ENCODE peak calls at places on chromosomes 5 and 9, in ten cellular contexts. G is coronary artery; V is OCI-LY7; S is effector memory CD4-positive, alpha-beta T cell; Y is SJSA1; E is fibroblast of lung; F is fibroblast of the aortic adventitia; K is sigmoid colon; O is tibial nerve; L is CD8-positive, alpha-beta memory T cell. M is an unnamed sample.

GRCh38 chr5:73204302-73204701 is 31.3 kb downstream of the TMEM174 start:
- DNase-seq in V (no peak), E (no peak), F (no peak), K (no peak), L (no peak), O (no peak), Y (no peak), S (no peak), G (no peak), M (no peak)

GRCh38 chr5:167012281-167013034 is 1279.0 kb upstream of the WWC1 start:
- DNase-seq in K (no peak), F (no peak), L (no peak), Y (no peak), S (no peak), V (no peak), G (no peak), E (no peak), O (no peak), M (no peak)

GRCh38 chr5:176798094-176798876 is 12.1 kb upstream of the UNC5A start:
- DNase-seq in V (no peak), K (no peak), G (no peak), O (no peak), E (no peak), F (no peak), S (no peak), L (no peak), Y (no peak), M (no peak)

GRCh38 chr5:395156-395920 is 47.6 kb upstream of the EXOC3 start:
- DNase-seq in E (peak), S (no peak), Y (peak), O (no peak), V (no peak), F (peak), L (no peak), G (peak), K (peak), M (peak)

GRCh38 chr9:68728731-68729130 is 23.7 kb downstream of the PIP5K1B start:
- DNase-seq in L (no peak), F (no peak), O (no peak), K (no peak), S (no peak), V (no peak), G (no peak), Y (no peak), E (no peak), M (no peak)

GRCh38 chr5:93519737-93520136 is 61.3 kb downstream of the NR2F1-AS1 start:
- DNase-seq in L (no peak), S (no peak), O (no peak), E (peak), Y (peak), K (no peak), F (peak), V (no peak), G (no peak), M (no peak)

GRCh38 chr5:14872070-14872989 is 752 bp upstream of the ANKH start:
- DNase-seq in V (peak), L (peak), Y (peak), O (peak), K (peak), F (peak), S (peak), G (peak), E (peak), M (no peak)

GRCh38 chr9:94078086-94078485 is 6.2 kb upstream of the PTPDC1 start:
- DNase-seq in E (no peak), Y (no peak), S (no peak), K (no peak), L (no peak), O (no peak), G (no peak), F (no peak), V (no peak), M (no peak)

GRCh38 chr9:4984171-4984570 is 901 bp upstream of the JAK2 start:
- DNase-seq in O (peak), G (no peak), V (no peak), S (no peak), E (no peak), F (no peak), L (no peak), K (no peak), Y (no peak), M (no peak)

GRCh38 chr5:93100976-93101375 is 480.0 kb downstream of the NR2F1-AS1 start:
- DNase-seq in S (no peak), L (no peak), O (no peak), E (no peak), F (peak), G (no peak), K (no peak), Y (no peak), V (no peak), M (no peak)

GRCh38 chr5:38716516-38716915 is 129.3 kb upstream of the OSMR start:
- DNase-seq in K (no peak), G (no peak), E (no peak), Y (no peak), V (no peak), L (no peak), F (no peak), O (no peak), S (no peak), M (no peak)

GRCh38 chr5:8843766-8844165 is 702.1 kb downstream of the SEMA5A start:
- DNase-seq in G (no peak), O (peak), F (peak), L (no peak), Y (peak), K (no peak), E (peak), S (no peak), V (no peak), M (no peak)

GRCh38 chr9:129236441-129237145 is 58.5 kb upstream of the IER5L start:
- DNase-seq in G (no peak), Y (no peak), L (no peak), K (no peak), E (no peak), O (no peak), S (no peak), F (no peak), V (peak), M (no peak)

GRCh38 chr9:89554307-89554706 is 50.5 kb upstream of the GADD45G start:
- DNase-seq in K (no peak), S (no peak), E (no peak), O (no peak), F (no peak), Y (no peak), L (no peak), G (no peak), V (no peak), M (no peak)

GRCh38 chr5:82405618-82406199 is 127.6 kb upstream of the RPS23 start:
- DNase-seq in L (no peak), F (peak), S (no peak), G (no peak), O (no peak), V (no peak), Y (peak), K (no peak), E (peak), M (no peak)

GRCh38 chr5:16936150-16937022 is at the start of gene MYO10:
- DNase-seq in L (no peak), G (peak), O (peak), S (peak), E (peak), Y (peak), F (peak), K (peak), V (peak), M (no peak)

GRCh38 chr5:20041326-20041977 is 53.5 kb upstream of the CDH18 start:
- DNase-seq in O (no peak), K (no peak), V (no peak), L (no peak), F (peak), S (no peak), E (peak), Y (no peak), G (no peak), M (no peak)

GRCh38 chr5:157390179-157390923 is 69.7 kb upstream of the NIPAL4 start:
- DNase-seq in E (peak), V (no peak), G (no peak), F (peak), K (no peak), Y (peak), O (no peak), S (peak), L (peak), M (peak)

GRCh38 chr9:86341007-86341491 is 13.2 kb downstream of the TUT7 start:
- DNase-seq in F (no peak), K (no peak), V (no peak), G (no peak), E (peak), Y (no peak), S (no peak), O (no peak), L (no peak), M (no peak)

GRCh38 chr5:61755726-61756125 is 423.7 kb downstream of the ZSWIM6 start:
- DNase-seq in S (no peak), Y (no peak), O (no peak), E (no peak), F (no peak), L (no peak), G (no peak), V (no peak), K (no peak), M (peak)

GRCh38 chr9:123282343-123283047 is 14.1 kb upstream of the STRBP start:
- DNase-seq in G (no peak), E (no peak), F (no peak), V (no peak), K (peak), L (no peak), O (no peak), S (no peak), Y (no peak), M (no peak)

GRCh38 chr9:75855509-75855908 is 35.0 kb upstream of the PCSK5 start:
- DNase-seq in G (no peak), K (no peak), E (peak), V (peak), Y (peak), O (peak), S (no peak), F (peak), L (no peak), M (peak)

GRCh38 chr9:36039696-36040095 is 3.0 kb downstream of the RECK start:
- DNase-seq in K (no peak), O (no peak), Y (no peak), V (no peak), G (no peak), F (peak), L (no peak), E (peak), S (no peak), M (no peak)

GRCh38 chr9:94057918-94058317 is 26.3 kb upstream of the PTPDC1 start:
- DNase-seq in F (no peak), Y (no peak), G (no peak), O (no peak), S (no peak), E (no peak), L (no peak), V (no peak), K (no peak), M (no peak)

GRCh38 chr9:88990721-88991065 is 575 bp upstream of the S1PR3 start:
- DNase-seq in L (no peak), K (no peak), O (no peak), F (no peak), G (no peak), E (no peak), V (peak), Y (no peak), S (no peak), M (no peak)

GRCh38 chr9:129027685-129028191 is 393 bp downstream of the SH3GLB2 start:
- DNase-seq in Y (peak), V (peak), S (no peak), O (no peak), E (no peak), K (peak), L (peak), G (peak), F (no peak), M (no peak)

GRCh38 chr5:62698756-62699155 is 120.1 kb downstream of the LRRC70 start:
- DNase-seq in E (no peak), F (no peak), V (no peak), S (no peak), G (no peak), L (no peak), O (no peak), Y (no peak), K (no peak), M (no peak)

GRCh38 chr5:164868761-164869160 is 1363.3 kb downstream of the MAT2B start:
- DNase-seq in G (no peak), E (no peak), V (no peak), F (no peak), L (no peak), S (no peak), Y (no peak), K (no peak), O (no peak), M (no peak)

GRCh38 chr5:36879274-36880033 is 2.9 kb downstream of the NIPBL start:
- DNase-seq in E (no peak), F (no peak), V (no peak), G (no peak), L (no peak), O (no peak), K (no peak), Y (no peak), S (no peak), M (no peak)
- H3K4me3 ChIP-seq in E (peak), F (peak), V (peak), G (peak), L (peak), O (peak), K (peak), Y (peak), S (peak), M (peak)

DNA sequence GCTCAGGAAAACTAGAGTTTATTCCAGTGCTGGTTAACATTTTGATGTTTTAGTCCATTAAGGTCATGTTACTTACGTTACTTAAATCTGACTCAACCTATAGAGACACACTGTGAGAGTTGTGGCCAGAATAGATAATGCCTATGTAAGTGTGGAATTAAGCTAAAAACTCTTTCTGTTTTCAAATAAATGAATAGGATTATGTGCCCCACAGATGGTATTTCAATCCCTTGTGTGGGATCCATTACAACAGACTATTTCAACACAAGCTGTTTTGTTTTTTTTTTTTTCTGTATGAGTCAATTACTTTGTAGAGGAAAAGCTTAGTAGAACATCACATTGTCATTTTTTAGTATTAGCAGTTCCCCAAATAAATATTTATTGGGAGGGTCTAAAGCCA is 68.2 kb downstream of the MEGF10 start:
- DNase-seq in G (no peak), O (no peak), L (no peak), Y (no peak), V (no peak), F (peak), E (peak), K (no peak), S (no peak), M (no peak)
- H3K4me3 ChIP-seq in G (no peak), O (no peak), L (no peak), Y (no peak), V (no peak), F (no peak), E (no peak), K (no peak), S (no peak), M (no peak)

DNA sequence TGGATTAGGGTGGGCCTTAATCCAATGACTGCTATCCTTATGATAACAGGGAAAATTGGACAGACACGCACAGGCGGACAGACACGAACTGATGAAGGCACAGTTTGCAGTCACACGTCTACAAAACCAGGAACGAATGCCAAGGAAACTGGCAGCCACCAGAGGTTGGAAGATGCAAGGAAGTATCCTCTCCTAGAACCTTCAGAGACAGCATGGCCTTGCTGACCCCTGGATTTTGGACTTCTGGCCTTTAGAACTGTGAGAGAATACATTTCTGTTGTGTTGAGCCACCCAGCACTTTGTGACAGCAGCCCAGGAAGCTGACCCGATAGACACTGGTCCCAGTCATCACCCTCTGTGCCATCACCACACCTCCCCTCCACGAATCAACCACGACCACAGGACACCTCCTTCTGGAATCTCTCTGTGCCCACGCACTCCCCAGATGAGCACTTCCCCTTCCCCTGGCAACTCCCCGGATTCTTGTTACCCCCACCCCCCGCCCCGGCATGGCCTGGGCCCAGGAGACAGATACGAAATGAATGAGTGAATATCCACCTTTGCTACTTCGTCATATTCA is 18.7 kb downstream of the GBGT1 start:
- DNase-seq in K (no peak), G (no peak), F (no peak), O (no peak), E (peak), Y (no peak), V (no peak), L (no peak), S (no peak), M (no peak)
- H3K4me3 ChIP-seq in K (peak), G (peak), F (no peak), O (no peak), E (peak), Y (no peak), V (no peak), L (peak), S (no peak), M (peak)

DNA sequence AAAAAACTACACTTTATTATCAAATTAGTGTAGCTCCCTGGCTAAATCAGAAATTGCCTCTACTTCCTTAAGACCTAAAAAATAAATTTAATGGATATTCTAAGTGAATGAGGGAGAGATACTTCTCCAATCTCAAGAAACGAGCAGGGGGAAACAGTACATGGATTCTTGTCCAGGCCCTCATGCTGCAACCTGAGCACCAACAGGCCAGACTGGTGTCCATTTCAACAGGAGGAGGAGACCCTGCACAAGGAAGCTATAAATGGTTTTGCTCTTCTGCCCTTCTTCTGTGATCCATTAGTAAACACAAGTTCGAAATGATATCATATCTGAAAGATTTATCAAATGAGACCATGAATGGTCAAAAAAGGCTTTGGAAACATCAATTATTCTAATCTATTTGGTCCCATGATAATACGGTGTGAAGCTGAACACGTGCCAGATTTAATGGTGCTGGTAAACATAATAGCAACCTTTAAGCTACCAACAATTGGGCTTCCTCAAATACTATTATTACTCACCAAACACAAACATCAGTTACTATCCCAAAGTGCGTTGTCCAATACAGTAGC is 109.8 kb downstream of the NR6A1 start:
- DNase-seq in K (no peak), L (no peak), F (no peak), Y (no peak), E (no peak), G (no peak), O (no peak), V (no peak), S (no peak), M (no peak)
- H3K4me3 ChIP-seq in K (no peak), L (no peak), F (peak), Y (no peak), E (no peak), G (no peak), O (no peak), V (peak), S (no peak), M (no peak)

GRCh38 chr9:126335837-126336236 is 9.2 kb downstream of the MVB12B start:
- DNase-seq in F (no peak), K (no peak), S (no peak), O (no peak), Y (no peak), E (no peak), G (no peak), L (no peak), V (no peak), M (peak)
- H3K4me3 ChIP-seq in F (no peak), K (no peak), S (no peak), O (no peak), Y (no peak), E (no peak), G (no peak), L (no peak), V (no peak), M (no peak)

DNA sequence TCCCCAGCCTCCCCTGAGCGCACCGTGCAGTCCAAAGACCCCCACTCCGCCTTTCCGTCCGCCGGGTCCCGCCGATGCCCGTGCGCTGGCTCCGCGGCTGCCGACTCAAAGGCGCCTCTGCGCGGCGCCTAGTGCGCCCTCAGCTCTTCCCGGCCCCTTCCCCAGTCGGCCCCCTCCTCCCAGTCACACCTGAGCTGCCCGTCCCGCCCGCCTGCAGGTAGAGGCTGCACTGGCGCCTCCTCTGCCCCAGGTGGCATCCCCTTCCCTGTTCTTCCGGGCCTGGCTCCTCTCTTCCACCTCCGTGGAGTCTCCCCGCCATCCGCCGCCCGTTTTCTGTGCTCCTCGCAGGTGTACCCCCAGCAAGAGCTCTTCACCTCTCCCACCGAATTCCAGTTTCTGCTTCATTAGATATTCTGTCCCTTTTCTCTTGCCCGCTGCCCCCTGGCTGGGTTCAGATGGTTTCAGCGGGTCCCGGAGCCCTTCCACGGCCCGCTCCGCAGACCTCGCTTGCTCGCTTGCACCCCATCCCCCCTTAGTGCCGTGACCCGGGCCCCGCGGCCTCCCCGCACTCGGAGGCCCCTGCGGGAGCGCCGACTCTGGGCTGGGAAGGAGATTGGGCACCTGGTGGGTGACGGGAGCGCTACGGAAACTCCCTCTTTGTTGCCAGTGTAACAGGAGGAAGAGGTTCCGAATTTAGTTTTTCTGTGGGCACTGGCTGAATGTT is 707 bp downstream of the SLC44A1 start:
- DNase-seq in K (peak), G (peak), V (peak), L (peak), E (no peak), F (no peak), S (peak), O (no peak), Y (peak), M (no peak)
- H3K4me3 ChIP-seq in K (peak), G (peak), V (peak), L (peak), E (peak), F (peak), S (peak), O (peak), Y (peak), M (peak)